ENCODE peak calls at places on chromosomes 6 and 20, in five cellular contexts. K, S, T, R and Z are unnamed samples.

GRCh38 chr6:19204445-19204844 is 632.7 kb upstream of the ID4 start:
- DNase-seq in R (no peak), S (no peak), K (no peak), T (no peak), Z (no peak)

GRCh38 chr6:37607949-37608348 is 89.7 kb downstream of the MDGA1 start:
- DNase-seq in K (no peak), S (no peak), T (peak), R (no peak), Z (no peak)

GRCh38 chr6:7112741-7113313 is 5.1 kb downstream of the RREB1 start:
- DNase-seq in K (peak), R (no peak), T (peak), S (peak), Z (no peak)

GRCh38 chr20:44618318-44618731 is 33.2 kb downstream of the ADA start:
- DNase-seq in S (peak), K (peak), R (no peak), T (no peak), Z (no peak)

GRCh38 chr20:57179265-57179664 is 87.2 kb downstream of the BMP7 start:
- DNase-seq in K (no peak), T (no peak), S (no peak), R (no peak), Z (no peak)

GRCh38 chr6:75855047-75855446 is 106.0 kb downstream of the MYO6 start:
- DNase-seq in T (peak), S (peak), R (no peak), K (no peak), Z (no peak)

GRCh38 chr6:12815884-12816600 is 99.5 kb downstream of the PHACTR1 start:
- DNase-seq in T (no peak), R (no peak), K (no peak), S (no peak), Z (no peak)

GRCh38 chr20:19977373-19977770 is 39.8 kb upstream of the NAA20 start:
- DNase-seq in S (no peak), T (no peak), K (no peak), R (no peak), Z (peak)

GRCh38 chr20:58741384-58741783 is 48.8 kb downstream of the NPEPL1 start:
- DNase-seq in T (no peak), R (no peak), K (no peak), S (no peak), Z (no peak)

GRCh38 chr20:21180248-21180647 is 54.4 kb downstream of the KIZ start:
- DNase-seq in K (no peak), R (no peak), S (no peak), T (no peak), Z (no peak)

GRCh38 chr20:62168061-62168460 is 14.8 kb upstream of the MTG2 start:
- DNase-seq in R (no peak), S (no peak), K (no peak), T (no peak), Z (no peak)

GRCh38 chr6:95091823-95092436 is 485.4 kb upstream of the MANEA start:
- DNase-seq in T (peak), K (no peak), R (no peak), S (no peak), Z (no peak)

GRCh38 chr6:46323312-46323965 is 152.7 kb upstream of the ENPP5 start:
- DNase-seq in R (no peak), K (no peak), T (no peak), S (no peak), Z (peak)

GRCh38 chr6:19416811-19417210 is 420.4 kb upstream of the ID4 start:
- DNase-seq in T (no peak), R (no peak), S (no peak), K (no peak), Z (no peak)

GRCh38 chr6:144437105-144437504 is 152.0 kb downstream of the UTRN start:
- DNase-seq in K (no peak), T (no peak), S (no peak), R (no peak), Z (no peak)

GRCh38 chr6:147958683-147959082 is 384.0 kb upstream of the SASH1 start:
- DNase-seq in S (peak), T (no peak), K (no peak), R (no peak), Z (no peak)

GRCh38 chr6:46356543-46356942 is 134.7 kb downstream of the RCAN2 start:
- DNase-seq in R (no peak), K (no peak), S (no peak), T (no peak), Z (no peak)

GRCh38 chr6:108163267-108163643 is 2.6 kb upstream of the NR2E1 start:
- DNase-seq in K (no peak), T (no peak), R (no peak), S (no peak), Z (no peak)

GRCh38 chr6:75145976-75146375 is 59.9 kb downstream of the COL12A1 start:
- DNase-seq in R (no peak), T (no peak), S (no peak), K (no peak), Z (no peak)

GRCh38 chr6:74946961-74947360 is 258.9 kb downstream of the COL12A1 start:
- DNase-seq in S (no peak), K (no peak), R (no peak), T (peak), Z (no peak)

GRCh38 chr20:62201173-62202082 is 18.6 kb downstream of the MTG2 start:
- DNase-seq in R (no peak), K (peak), T (no peak), S (no peak), Z (no peak)

GRCh38 chr6:37242429-37243052 is 15.0 kb upstream of the TBC1D22B start:
- DNase-seq in T (peak), S (no peak), R (no peak), K (no peak), Z (peak)

GRCh38 chr6:16105056-16105455 is 23.8 kb upstream of the MYLIP start:
- DNase-seq in R (no peak), T (no peak), S (no peak), K (no peak), Z (no peak)

GRCh38 chr6:126720326-126720725 is 380.4 kb downstream of the CENPW start:
- DNase-seq in K (no peak), T (no peak), S (no peak), R (no peak), Z (no peak)

GRCh38 chr6:105077592-105078463 is 102.0 kb downstream of the POPDC3 start:
- DNase-seq in S (no peak), R (no peak), T (peak), K (no peak), Z (no peak)

GRCh38 chr6:100614933-100615332 is 150.2 kb upstream of the SIM1 start:
- DNase-seq in T (no peak), S (no peak), R (no peak), K (no peak), Z (no peak)

GRCh38 chr20:41364967-41365765 is 1.5 kb downstream of the EMILIN3 start:
- DNase-seq in K (no peak), R (no peak), T (no peak), S (no peak), Z (no peak)

GRCh38 chr6:160194808-160195207 is 63.8 kb downstream of the SLC22A2 start:
- DNase-seq in R (no peak), T (no peak), K (no peak), S (no peak), Z (no peak)

GRCh38 chr6:139376604-139377218 is 2.3 kb upstream of the CITED2 start:
- DNase-seq in K (no peak), R (peak), T (peak), S (peak), Z (peak)
- TF ChIP-seq CTCF in K (peak), R (peak), T (peak), S (no peak), Z (no peak)

GRCh38 chr6:164990901-164991300 is 318.5 kb downstream of the C6orf118 start:
- DNase-seq in T (no peak), R (no peak), S (no peak), K (no peak), Z (no peak)
- TF ChIP-seq POLR2A in T (no peak), R (no peak), S (no peak), K (no peak), Z (no peak)

DNA sequence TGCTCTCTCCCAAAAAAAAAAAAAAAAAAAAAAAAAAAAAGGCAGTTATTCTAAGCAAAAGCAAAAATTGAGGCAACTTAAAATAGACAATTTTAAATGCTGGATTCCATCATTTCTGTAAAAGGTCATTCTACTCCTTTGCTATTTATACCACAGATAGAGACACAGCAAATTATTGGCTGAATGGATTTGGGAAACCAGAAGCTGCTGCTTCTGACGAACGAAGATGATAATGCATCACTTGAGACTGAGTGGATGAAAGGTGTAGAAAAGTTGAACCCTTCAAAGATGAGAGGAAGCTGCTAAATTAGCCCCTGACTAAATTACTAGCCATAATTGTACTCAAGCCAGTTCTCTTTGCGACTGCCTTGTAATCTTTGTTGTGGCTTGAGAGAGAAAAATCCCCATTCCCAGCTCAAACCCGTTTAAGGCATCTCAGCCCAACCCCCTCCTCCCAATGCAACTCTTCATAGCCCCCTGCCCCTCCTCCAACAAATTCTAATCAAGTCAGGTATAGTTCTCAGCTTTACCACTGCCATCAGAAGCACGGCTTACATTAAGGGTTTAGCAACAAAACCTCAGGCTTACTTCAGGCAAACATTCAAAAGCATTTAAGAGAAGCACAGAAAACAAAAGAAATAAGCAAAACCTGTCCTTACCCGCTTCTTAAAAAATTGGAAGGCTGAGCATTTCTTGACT is 1.0 kb downstream of the SGK1 start:
- DNase-seq in K (no peak), T (no peak), S (no peak), R (no peak), Z (no peak)
- H3K4me3 ChIP-seq in K (no peak), T (no peak), S (peak), R (peak), Z (no peak)

DNA sequence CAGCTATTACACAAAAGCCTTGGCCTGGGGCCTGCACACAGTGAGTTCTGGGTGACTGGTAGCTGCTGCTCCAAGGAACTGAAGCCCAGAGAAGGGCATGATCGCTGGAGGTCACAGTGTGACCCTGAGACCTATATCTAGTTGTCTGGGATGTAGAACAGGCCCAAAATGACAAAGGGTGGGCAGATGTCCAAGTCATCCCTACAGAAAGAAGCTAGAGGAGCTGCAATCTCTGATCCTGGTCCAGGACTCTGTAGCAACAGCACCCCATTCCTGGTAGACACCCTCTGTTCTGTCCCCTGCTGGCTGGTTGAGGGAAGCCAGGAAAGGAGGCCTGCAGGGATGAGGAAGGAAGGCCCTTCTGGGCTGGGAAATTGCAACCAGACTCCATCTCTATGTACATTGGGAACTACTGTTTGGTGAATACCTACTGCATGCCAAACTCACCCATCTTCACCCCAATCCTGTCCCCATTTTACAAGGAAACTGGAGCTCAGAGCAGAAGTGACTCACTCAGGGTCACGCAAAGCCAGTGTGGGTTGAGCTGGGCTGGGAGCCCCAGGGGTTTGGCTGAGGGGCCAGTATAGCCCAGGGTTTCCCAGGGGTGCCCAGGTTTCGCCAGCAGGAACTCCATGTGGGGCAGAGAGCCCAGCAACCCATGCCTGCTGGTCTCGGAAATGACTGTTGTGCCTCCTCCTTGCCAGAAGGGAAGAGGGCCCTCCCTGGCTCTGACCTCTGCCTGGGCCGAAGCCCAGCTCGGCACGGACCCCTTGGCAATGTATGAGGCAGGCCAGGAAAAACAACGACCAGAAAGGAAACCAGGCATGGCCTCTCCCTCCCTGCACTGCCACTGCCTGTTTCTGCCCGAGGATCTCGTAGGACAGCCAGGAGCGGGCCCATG is 44.9 kb upstream of the TLDC2 start:
- DNase-seq in R (no peak), K (no peak), T (no peak), S (no peak), Z (no peak)
- TF ChIP-seq CTCF in R (peak), K (peak), T (peak), S (no peak), Z (no peak)

GRCh38 chr6:30556714-30556963 is 350 bp upstream of the GNL1 start:
- DNase-seq in T (no peak), R (peak), K (peak), S (peak), Z (peak)
- TF ChIP-seq POLR2A in T (peak), R (no peak), K (peak), S (no peak), Z (no peak)

DNA sequence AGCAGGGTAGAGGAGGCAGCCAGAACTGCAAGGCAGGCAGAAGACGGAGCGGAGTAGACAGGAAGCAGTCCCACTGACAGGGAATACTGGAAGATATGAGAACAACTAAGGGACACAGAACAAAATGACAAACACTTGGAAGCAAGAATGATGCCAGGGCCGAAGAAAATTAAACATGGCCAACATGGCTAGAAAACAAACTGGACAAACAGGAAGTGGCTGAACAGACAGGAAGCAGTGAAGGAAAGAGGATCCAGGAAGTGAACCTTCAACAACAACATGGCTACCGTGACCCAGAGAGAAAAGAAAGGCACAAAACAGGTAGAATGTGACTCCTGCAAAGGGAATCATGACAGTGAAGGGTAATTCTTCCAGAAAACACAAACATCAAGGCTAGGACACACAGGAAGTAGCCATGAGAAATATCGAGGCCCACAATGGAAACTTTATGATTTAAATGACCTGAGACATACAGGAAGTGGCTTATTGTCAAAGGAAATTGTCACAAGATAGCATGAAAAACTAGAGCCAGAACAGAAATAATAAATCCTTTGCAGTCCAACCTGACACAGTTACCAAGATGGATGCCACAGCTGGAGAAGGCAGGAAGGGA is 9.1 kb downstream of the COL11A2 start:
- DNase-seq in K (no peak), R (no peak), T (no peak), S (no peak), Z (no peak)
- H3K4me3 ChIP-seq in K (no peak), R (no peak), T (no peak), S (no peak), Z (no peak)

GRCh38 chr6:13846841-13847240 is 32.5 kb upstream of the MCUR1 start:
- DNase-seq in T (peak), K (no peak), S (no peak), R (no peak), Z (no peak)
- TF ChIP-seq CTCF in T (peak), K (no peak), S (no peak), R (no peak), Z (no peak)